ENCODE peak calls at places on chromosomes 7 and 10, in four cellular contexts. E is NCI-H1436, D is uterus, C is HS-5. A is an unnamed sample.

GRCh38 chr10:34345383-34345782 is 469.7 kb downstream of the PARD3 start:
- DNase-seq in E (no peak), D (no peak), C (no peak), A (no peak)

GRCh38 chr7:116195451-116195850 is 14.9 kb upstream of the TES start:
- DNase-seq in E (no peak), D (no peak), C (no peak), A (no peak)

GRCh38 chr7:110397927-110398660 is 692.8 kb upstream of the LRRN3 start:
- DNase-seq in E (no peak), D (no peak), C (no peak), A (no peak)

GRCh38 chr7:79504607-79505389 is 51.3 kb upstream of the MAGI2 start:
- DNase-seq in E (no peak), D (no peak), C (no peak), A (no peak)

GRCh38 chr10:43963379-43963778 is 314.7 kb upstream of the ZNF32 start:
- DNase-seq in E (no peak), D (no peak), C (no peak), A (no peak)

GRCh38 chr7:157702311-157703023 is 365.7 kb downstream of the DNAJB6 start:
- DNase-seq in E (no peak), D (peak), C (no peak), A (peak)

GRCh38 chr7:2894118-2894940 is 50.2 kb upstream of the GNA12 start:
- DNase-seq in E (no peak), D (no peak), C (no peak), A (no peak)

GRCh38 chr7:114864278-114864677 is 57.6 kb upstream of the MDFIC start:
- DNase-seq in E (no peak), D (no peak), C (peak), A (no peak)

GRCh38 chr10:15345450-15345849 is 25.6 kb downstream of the FAM171A1 start:
- DNase-seq in E (no peak), D (no peak), C (no peak), A (no peak)

GRCh38 chr7:24923172-24923865 is 56.7 kb downstream of the OSBPL3 start:
- DNase-seq in E (no peak), D (no peak), C (no peak), A (no peak)

GRCh38 chr7:150451097-150451793 is 815 bp downstream of the GIMAP8 start:
- DNase-seq in E (no peak), D (peak), C (no peak), A (peak)

GRCh38 chr7:157570531-157571200 is 233.9 kb downstream of the DNAJB6 start:
- DNase-seq in E (no peak), D (no peak), C (no peak), A (no peak)

GRCh38 chr10:110530131-110530831 is 32.6 kb downstream of the DUSP5 start:
- DNase-seq in E (no peak), D (no peak), C (no peak), A (peak)

GRCh38 chr7:106166651-106167342 is 54.7 kb upstream of the SYPL1 start:
- DNase-seq in E (peak), D (peak), C (no peak), A (no peak)

GRCh38 chr10:31121797-31122586 is 90.3 kb upstream of the ZNF438 start:
- DNase-seq in E (peak), D (no peak), C (no peak), A (no peak)

GRCh38 chr7:54995631-54996340 is 23.0 kb upstream of the EGFR start:
- DNase-seq in E (no peak), D (no peak), C (peak), A (no peak)

GRCh38 chr10:14671383-14671782 is 103.3 kb downstream of the FAM107B start:
- DNase-seq in E (no peak), D (peak), C (no peak), A (no peak)

GRCh38 chr7:42876182-42877068 is 35.4 kb downstream of the C7orf25 start:
- DNase-seq in E (peak), D (peak), C (peak), A (no peak)

GRCh38 chr7:107404740-107405537 is 64.9 kb upstream of the GPR22 start:
- DNase-seq in E (peak), D (no peak), C (no peak), A (no peak)

GRCh38 chr10:90871279-90871760 is 454 bp upstream of the RPP30 start:
- DNase-seq in E (peak), D (peak), C (peak), A (no peak)

GRCh38 chr10:50318129-50318528 is 66.8 kb upstream of the ASAH2 start:
- DNase-seq in E (no peak), D (no peak), C (no peak), A (no peak)

A was measured in tibial artery.